ENCODE peak calls at places on chromosomes 5 and 9, in six cellular contexts. J, K, U, B, C and R are unnamed samples.

GRCh38 chr5:122999947-123000563 is 36.5 kb downstream of the PPIC start:
- DNase-seq in B (peak), C (no peak), J (peak), K (peak), U (peak), R (no peak)

GRCh38 chr5:35954175-35954574 is 15.8 kb upstream of the CAPSL start:
- DNase-seq in C (no peak), U (no peak), J (peak), B (no peak), K (no peak), R (peak)

GRCh38 chr5:174729075-174729680 is 4.8 kb downstream of the MSX2 start:
- DNase-seq in B (no peak), K (no peak), C (no peak), U (no peak), J (peak), R (no peak)

GRCh38 chr9:130745210-130745800 is 51.7 kb downstream of the EXOSC2 start:
- DNase-seq in J (no peak), K (no peak), U (no peak), C (no peak), B (no peak), R (no peak)

GRCh38 chr5:137142371-137143243 is 356.5 kb downstream of the SPOCK1 start:
- DNase-seq in B (peak), U (peak), J (no peak), C (peak), K (no peak), R (peak)

GRCh38 chr9:135707449-135708138 is 5.6 kb downstream of the KCNT1 start:
- DNase-seq in K (no peak), B (no peak), U (no peak), J (no peak), C (no peak), R (no peak)

GRCh38 chr9:121557581-121558422 is 58.2 kb upstream of the GGTA1 start:
- DNase-seq in J (peak), K (no peak), U (peak), B (peak), C (peak), R (no peak)

GRCh38 chr9:83698976-83699585 is 8.7 kb downstream of the UBQLN1 start:
- DNase-seq in C (no peak), J (no peak), K (no peak), B (peak), U (no peak), R (no peak)

GRCh38 chr5:36688722-36689121 is 82.3 kb downstream of the SLC1A3 start:
- DNase-seq in U (no peak), C (no peak), J (no peak), K (peak), B (no peak), R (no peak)

GRCh38 chr5:75089137-75089536 is 36.8 kb upstream of the GCNT4 start:
- DNase-seq in B (no peak), C (no peak), U (no peak), J (no peak), K (no peak), R (no peak)

GRCh38 chr9:137300607-137301085 is 1.4 kb downstream of the NRARP start:
- DNase-seq in C (no peak), B (no peak), K (no peak), J (peak), U (peak), R (no peak)

GRCh38 chr5:14593326-14594036 is 11.9 kb downstream of the OTULINL start:
- DNase-seq in C (no peak), B (peak), U (no peak), J (no peak), K (no peak), R (no peak)

GRCh38 chr5:101894985-101895384 is 401.1 kb downstream of the SLCO4C1 start:
- DNase-seq in J (no peak), C (no peak), B (no peak), K (no peak), U (no peak), R (no peak)

GRCh38 chr5:122885038-122885517 is 39.7 kb downstream of the SNX24 start:
- DNase-seq in J (no peak), B (no peak), C (no peak), K (no peak), U (no peak), R (no peak)

GRCh38 chr5:12174734-12175133 is 270.5 kb upstream of the CTNND2 start:
- DNase-seq in C (no peak), B (no peak), K (no peak), J (no peak), U (no peak), R (no peak)

GRCh38 chr9:2140600-2141223 is 125.6 kb downstream of the SMARCA2 start:
- DNase-seq in C (no peak), J (no peak), B (no peak), K (no peak), U (no peak), R (no peak)

GRCh38 chr9:117546894-117547293 is 132.0 kb upstream of the ASTN2 start:
- DNase-seq in B (no peak), K (no peak), C (no peak), J (peak), U (no peak), R (no peak)

GRCh38 chr5:153632748-153633290 is 142.3 kb downstream of the GRIA1 start:
- DNase-seq in C (no peak), J (no peak), K (no peak), B (no peak), U (no peak), R (no peak)

GRCh38 chr5:63963926-63964325 is 1.7 kb upstream of the HTR1A start:
- DNase-seq in J (no peak), B (no peak), C (no peak), K (no peak), U (no peak), R (no peak)

GRCh38 chr9:93240891-93241334 is 57.0 kb downstream of the WNK2 start:
- DNase-seq in U (no peak), K (peak), B (no peak), C (no peak), J (no peak), R (no peak)

GRCh38 chr5:145341842-145342241 is 493.3 kb downstream of the PRELID2 start:
- DNase-seq in C (no peak), U (no peak), B (no peak), K (no peak), J (no peak), R (no peak)

GRCh38 chr9:69346596-69347390 is 21.8 kb downstream of the ENTREP1 start:
- DNase-seq in U (no peak), J (no peak), K (no peak), C (no peak), B (no peak), R (no peak)

GRCh38 chr5:137320056-137321045 is 178.8 kb downstream of the SPOCK1 start:
- DNase-seq in J (peak), B (peak), C (peak), K (peak), U (no peak), R (no peak)

GRCh38 chr5:155728857-155729683 is 597.9 kb upstream of the SGCD start:
- DNase-seq in U (peak), B (peak), C (no peak), K (no peak), J (peak), R (no peak)

GRCh38 chr9:89436963-89437625 is 60.8 kb downstream of the SEMA4D start:
- DNase-seq in J (no peak), U (no peak), B (no peak), K (no peak), C (no peak), R (no peak)

GRCh38 chr9:3444016-3444415 is 81.8 kb downstream of the RFX3 start:
- DNase-seq in J (no peak), K (no peak), U (no peak), B (no peak), C (no peak), R (no peak)

GRCh38 chr9:133553123-133553522 is 18.6 kb downstream of the ADAMTSL2 start:
- DNase-seq in K (no peak), C (no peak), J (no peak), B (no peak), U (no peak), R (no peak)

GRCh38 chr5:68122439-68122906 is 93.1 kb upstream of the PIK3R1 start:
- DNase-seq in B (no peak), K (no peak), J (no peak), C (no peak), U (no peak), R (peak)

GRCh38 chr5:1725641-1726468 is 73.8 kb downstream of the MRPL36 start:
- DNase-seq in K (no peak), C (no peak), B (no peak), U (no peak), J (peak), R (peak)

GRCh38 chr9:134930404-134930803 is 12.7 kb upstream of the FCN1 start:
- DNase-seq in J (no peak), C (no peak), U (no peak), B (no peak), K (no peak), R (no peak)

GRCh38 chr5:142109356-142110045 is 922 bp downstream of the NDFIP1 start:
- DNase-seq in U (no peak), K (no peak), C (no peak), B (no peak), J (no peak), R (no peak)

GRCh38 chr5:136420168-136420916 is 55.0 kb upstream of the TRPC7 start:
- DNase-seq in J (no peak), C (no peak), B (no peak), K (no peak), U (no peak), R (no peak)

GRCh38 chr9:124758691-124759090 is 12.4 kb downstream of the NR6A1 start:
- DNase-seq in J (no peak), K (no peak), C (no peak), B (no peak), U (no peak), R (no peak)

GRCh38 chr5:28779161-28779754 is 1740.9 kb upstream of the CDH9 start:
- DNase-seq in C (no peak), U (no peak), K (no peak), B (no peak), J (no peak), R (no peak)

GRCh38 chr5:132525299-132525724 is 18.0 kb downstream of the IL5 start:
- DNase-seq in K (no peak), U (no peak), B (no peak), J (no peak), C (no peak), R (no peak)

GRCh38 chr9:33111621-33112020 is 35.1 kb upstream of the SMU1 start:
- DNase-seq in B (no peak), U (no peak), K (no peak), C (no peak), J (no peak), R (no peak)

GRCh38 chr9:128214571-128215490 is 11.7 kb downstream of the DNM1 start:
- DNase-seq in U (no peak), K (no peak), B (no peak), C (no peak), J (no peak), R (no peak)

GRCh38 chr9:134670851-134671281 is 29.3 kb downstream of the COL5A1 start:
- DNase-seq in U (no peak), B (peak), C (no peak), K (no peak), J (no peak), R (peak)

GRCh38 chr9:137021979-137022619 is 5.9 kb downstream of the ABCA2 start:
- DNase-seq in C (no peak), B (no peak), J (peak), K (peak), U (peak), R (no peak)

GRCh38 chr5:135651156-135651555 is 72.4 kb upstream of the CXCL14 start:
- DNase-seq in J (no peak), B (peak), C (no peak), K (no peak), U (no peak), R (no peak)

GRCh38 chr9:114272739-114273431 is 50.0 kb upstream of the ORM1 start:
- DNase-seq in J (no peak), U (no peak), K (no peak), C (no peak), B (no peak), R (no peak)

GRCh38 chr9:114271556-114272510 is 51.1 kb upstream of the ORM1 start:
- DNase-seq in B (peak), J (peak), K (peak), C (no peak), U (peak), R (no peak)

GRCh38 chr9:114269023-114269422 is 53.9 kb upstream of the ORM1 start:
- DNase-seq in B (no peak), K (no peak), C (no peak), J (no peak), U (no peak), R (no peak)

GRCh38 chr9:114273461-114273881 is 49.4 kb upstream of the ORM1 start:
- DNase-seq in K (no peak), U (no peak), B (no peak), C (no peak), J (peak), R (peak)

DNA sequence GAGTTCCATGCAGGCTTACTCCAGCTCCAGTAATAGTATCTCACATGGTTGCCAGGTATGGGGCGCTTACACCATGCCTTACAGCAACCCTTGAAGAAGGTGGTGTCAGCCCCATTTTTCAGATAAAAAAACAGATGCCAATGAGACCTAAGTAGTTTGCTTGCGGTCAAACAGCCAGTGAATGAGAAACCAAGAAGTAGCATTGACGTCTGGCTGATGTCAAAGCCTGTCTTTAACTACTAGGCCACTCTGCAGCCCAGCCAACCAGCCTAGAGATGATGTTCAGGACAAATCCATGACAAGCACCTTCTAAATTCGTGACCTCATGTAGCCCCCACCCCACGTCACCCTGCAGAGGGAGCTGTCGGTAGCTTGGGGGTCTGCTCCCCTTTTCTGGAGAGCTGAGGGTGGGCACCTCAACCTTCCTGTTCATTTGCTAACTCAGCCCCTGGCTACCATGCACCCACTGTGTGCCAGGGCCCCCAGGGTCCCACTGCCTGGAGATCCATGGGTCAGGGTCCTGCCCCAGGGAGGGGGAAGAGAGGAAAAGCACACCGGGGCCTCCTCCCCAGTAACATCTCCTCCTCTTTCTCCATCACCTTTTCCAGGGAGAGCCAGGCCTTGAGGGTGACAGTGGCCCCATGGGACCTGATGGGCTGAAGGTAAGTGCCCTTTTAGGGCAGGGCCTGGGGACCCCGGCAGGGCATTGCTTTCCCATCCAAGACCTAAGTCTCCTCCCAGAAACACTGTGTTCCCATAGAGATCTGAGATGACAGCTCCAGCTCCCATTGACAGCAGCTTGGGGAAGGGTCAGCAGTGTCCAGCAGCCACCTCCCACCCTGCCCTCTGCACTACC is 52.5 kb upstream of the ORM1 start:
- DNase-seq in J (no peak), K (no peak), U (no peak), C (no peak), B (no peak), R (no peak)
- TF ChIP-seq CTCF in J (no peak), K (no peak), U (no peak), C (no peak), B (no peak), R (no peak)

GRCh38 chr9:96856363-96857286 is 2.3 kb upstream of the ZNF782 start:
- DNase-seq in C (peak), K (peak), J (peak), B (peak), U (peak), R (peak)
- H3K27ac ChIP-seq in C (no peak), K (peak), J (no peak), B (no peak), U (no peak), R (no peak)

DNA sequence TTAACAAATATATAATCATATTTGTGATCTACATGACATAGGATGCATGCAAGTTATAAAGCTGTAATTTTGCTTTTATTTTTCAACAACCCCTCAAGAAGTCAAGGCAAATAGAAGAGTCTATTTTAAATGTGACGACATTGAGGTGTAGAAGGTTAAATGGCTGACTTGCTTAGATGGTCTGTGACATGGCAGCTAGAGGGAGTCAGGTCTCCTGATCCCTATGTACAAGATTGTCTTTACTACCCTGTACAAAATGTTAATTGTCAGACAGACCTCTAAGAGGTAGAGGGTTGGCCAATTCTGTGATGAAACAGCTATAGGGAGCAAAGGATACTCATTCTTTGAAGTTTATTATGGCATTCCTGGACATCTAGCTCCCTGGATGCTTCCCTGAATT is 380.9 kb upstream of the MEF2C start:
- DNase-seq in C (no peak), J (no peak), U (no peak), B (no peak), K (no peak), R (no peak)
- TF ChIP-seq CTCF in C (no peak), J (no peak), U (no peak), B (no peak), K (no peak), R (no peak)

GRCh38 chr5:7190727-7191126 is 205.2 kb upstream of the ADCY2 start:
- DNase-seq in J (no peak), B (no peak), U (no peak), C (no peak), K (no peak), R (no peak)
- H3K27ac ChIP-seq in J (no peak), B (no peak), U (no peak), C (no peak), K (no peak), R (no peak)

DNA sequence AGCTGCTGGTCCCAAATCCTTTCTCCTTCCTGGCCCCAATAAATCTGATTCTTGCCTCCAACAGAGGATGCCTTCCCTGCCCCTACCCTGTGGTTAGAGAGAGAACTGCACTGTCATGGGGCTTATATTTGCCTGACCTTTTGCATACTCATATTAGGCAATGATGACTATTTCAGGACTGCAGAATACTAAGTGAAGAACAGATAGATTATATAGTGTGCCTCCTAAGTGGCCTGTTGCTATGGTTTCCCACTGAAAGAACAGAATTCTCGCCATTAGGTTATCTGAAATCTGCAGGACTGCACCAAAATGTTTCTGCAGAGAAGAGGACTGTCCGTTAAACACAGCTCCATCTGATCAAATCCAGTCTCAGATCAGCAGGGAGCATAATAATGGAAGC is 87.3 kb upstream of the CCNG1 start:
- DNase-seq in B (no peak), J (no peak), U (no peak), K (no peak), C (no peak), R (no peak)
- TF ChIP-seq CTCF in B (peak), J (no peak), U (no peak), K (no peak), C (no peak), R (no peak)

DNA sequence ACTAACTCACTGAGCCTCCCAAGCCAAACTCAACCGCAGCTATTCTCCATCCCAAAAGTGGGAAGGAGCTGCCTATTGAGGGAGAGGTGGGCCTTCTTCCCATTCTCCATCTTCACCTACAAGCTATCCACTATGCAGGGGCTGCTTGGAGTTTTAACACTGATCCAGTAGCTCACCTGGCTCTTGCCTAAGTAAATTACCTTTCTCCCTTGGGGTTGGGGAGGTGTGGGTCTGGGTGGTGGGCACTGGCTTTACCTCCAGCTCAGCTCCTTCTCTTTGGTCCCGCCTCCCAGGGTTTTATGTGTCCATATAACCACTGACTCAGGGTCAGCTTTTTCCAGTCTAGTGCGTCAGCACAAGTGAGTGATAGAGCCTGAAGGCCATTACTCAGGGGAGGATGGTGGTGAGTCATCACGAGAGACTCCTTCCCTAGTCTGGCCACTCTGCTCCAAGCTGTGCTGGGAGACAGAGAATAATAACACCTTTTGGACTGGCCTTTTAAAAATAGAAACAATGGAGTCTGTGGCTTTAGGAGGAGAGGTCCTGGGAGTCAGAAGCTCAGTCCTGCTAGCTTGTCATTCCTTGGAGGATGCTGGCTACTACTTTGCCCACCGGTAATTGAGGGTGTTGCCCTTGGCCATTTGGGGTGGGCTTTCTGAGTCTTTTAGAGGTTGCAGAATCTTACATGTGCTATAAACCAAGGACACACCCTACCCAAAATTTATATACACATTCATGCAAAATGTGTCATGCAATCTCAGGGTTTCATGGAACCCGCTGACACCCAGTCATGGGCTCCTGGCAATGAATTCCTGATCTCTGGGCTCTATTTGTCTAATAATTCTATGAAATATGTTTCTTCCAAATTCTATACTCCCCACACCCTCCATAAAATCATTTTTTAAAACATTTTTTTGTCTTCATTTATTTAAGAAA is 35.6 kb upstream of the ATP6V1G1 start:
- DNase-seq in B (peak), J (no peak), U (no peak), K (peak), C (peak), R (no peak)
- H3K27ac ChIP-seq in B (peak), J (no peak), U (no peak), K (no peak), C (peak), R (no peak)